ENCODE peak calls at places on chromosome 5, in seven cellular contexts. One of them, this sample, is unnamed.

GRCh38 chr5:2488593-2488992 is 262.9 kb downstream of the IRX2 start:
- DNase-seq in HCT116: no peak
- DNase-seq in WTC11: no peak
- DNase-seq in HEK293T: no peak
- DNase-seq in H1: no peak
- DNase-seq in GM12878: no peak
- DNase-seq in HepG2: no peak
- DNase-seq in this sample: no peak

GRCh38 chr5:40446910-40447309 is 232.8 kb upstream of the PTGER4 start:
- DNase-seq in HCT116: no peak
- DNase-seq in WTC11: no peak
- DNase-seq in HEK293T: no peak
- DNase-seq in H1: no peak
- DNase-seq in GM12878: no peak
- DNase-seq in HepG2: peak
- DNase-seq in this sample: no peak

GRCh38 chr5:12704955-12705354 is 800.7 kb upstream of the CTNND2 start:
- DNase-seq in HCT116: no peak
- DNase-seq in WTC11: no peak
- DNase-seq in HEK293T: no peak
- DNase-seq in H1: no peak
- DNase-seq in GM12878: no peak
- DNase-seq in HepG2: no peak
- DNase-seq in this sample: no peak

GRCh38 chr5:75055727-75056144 is 3.4 kb upstream of the GCNT4 start:
- DNase-seq in HCT116: no peak
- DNase-seq in WTC11: peak
- DNase-seq in HEK293T: no peak
- DNase-seq in H1: peak
- DNase-seq in GM12878: no peak
- DNase-seq in HepG2: peak
- DNase-seq in this sample: no peak

GRCh38 chr5:144368556-144368955 is 197.9 kb downstream of the KCTD16 start:
- DNase-seq in HCT116: no peak
- DNase-seq in WTC11: no peak
- DNase-seq in HEK293T: no peak
- DNase-seq in H1: no peak
- DNase-seq in GM12878: no peak
- DNase-seq in HepG2: no peak
- DNase-seq in this sample: no peak

GRCh38 chr5:166497705-166498104 is 1793.7 kb upstream of the WWC1 start:
- DNase-seq in HCT116: no peak
- DNase-seq in WTC11: no peak
- DNase-seq in HEK293T: no peak
- DNase-seq in H1: no peak
- DNase-seq in GM12878: no peak
- DNase-seq in HepG2: no peak
- DNase-seq in this sample: no peak

GRCh38 chr5:124274949-124275348 is 471.5 kb downstream of the ZNF608 start:
- DNase-seq in HCT116: no peak
- DNase-seq in WTC11: no peak
- DNase-seq in HEK293T: no peak
- DNase-seq in H1: no peak
- DNase-seq in GM12878: no peak
- DNase-seq in HepG2: no peak
- DNase-seq in this sample: no peak

GRCh38 chr5:140073296-140073695 is 30.2 kb upstream of the NRG2 start:
- DNase-seq in HCT116: no peak
- DNase-seq in WTC11: no peak
- DNase-seq in HEK293T: no peak
- DNase-seq in H1: no peak
- DNase-seq in GM12878: no peak
- DNase-seq in HepG2: no peak
- DNase-seq in this sample: peak

GRCh38 chr5:43711496-43711895 is 108.5 kb downstream of the NNT start:
- DNase-seq in HCT116: peak
- DNase-seq in WTC11: no peak
- DNase-seq in HEK293T: no peak
- DNase-seq in H1: no peak
- DNase-seq in GM12878: no peak
- DNase-seq in HepG2: peak
- DNase-seq in this sample: no peak

GRCh38 chr5:9066349-9066748 is 479.5 kb downstream of the SEMA5A start:
- DNase-seq in HCT116: no peak
- DNase-seq in WTC11: no peak
- DNase-seq in HEK293T: no peak
- DNase-seq in H1: no peak
- DNase-seq in GM12878: no peak
- DNase-seq in HepG2: no peak
- DNase-seq in this sample: no peak

GRCh38 chr5:131740477-131740876 is 56.3 kb downstream of the FNIP1 start:
- DNase-seq in HCT116: no peak
- DNase-seq in WTC11: no peak
- DNase-seq in HEK293T: no peak
- DNase-seq in H1: no peak
- DNase-seq in GM12878: no peak
- DNase-seq in HepG2: no peak
- DNase-seq in this sample: no peak

GRCh38 chr5:91136271-91136670 is 246.8 kb downstream of the ARRDC3 start:
- DNase-seq in HCT116: peak
- DNase-seq in WTC11: no peak
- DNase-seq in HEK293T: no peak
- DNase-seq in H1: no peak
- DNase-seq in GM12878: no peak
- DNase-seq in HepG2: no peak
- DNase-seq in this sample: no peak

GRCh38 chr5:177982072-177982727 is 13.8 kb downstream of the PROP1 start:
- DNase-seq in HCT116: peak
- DNase-seq in WTC11: peak
- DNase-seq in HEK293T: peak
- DNase-seq in H1: peak
- DNase-seq in GM12878: no peak
- DNase-seq in HepG2: peak
- DNase-seq in this sample: peak

GRCh38 chr5:123914333-123914732 is 402.4 kb downstream of the CSNK1G3 start:
- DNase-seq in HCT116: no peak
- DNase-seq in WTC11: no peak
- DNase-seq in HEK293T: no peak
- DNase-seq in H1: no peak
- DNase-seq in GM12878: no peak
- DNase-seq in HepG2: no peak
- DNase-seq in this sample: no peak

GRCh38 chr5:131328536-131329186 is 64.8 kb downstream of the CDC42SE2 start:
- DNase-seq in HCT116: peak
- DNase-seq in WTC11: no peak
- DNase-seq in HEK293T: no peak
- DNase-seq in H1: no peak
- DNase-seq in GM12878: no peak
- DNase-seq in HepG2: peak
- DNase-seq in this sample: no peak

GRCh38 chr5:140295414-140295813 is 7.5 kb downstream of the PFDN1 start:
- DNase-seq in HCT116: no peak
- DNase-seq in WTC11: no peak
- DNase-seq in HEK293T: peak
- DNase-seq in H1: no peak
- DNase-seq in GM12878: no peak
- DNase-seq in HepG2: peak
- DNase-seq in this sample: no peak

GRCh38 chr5:151699071-151699901 is 12.6 kb upstream of the SPARC start:
- DNase-seq in HCT116: no peak
- DNase-seq in WTC11: no peak
- DNase-seq in HEK293T: no peak
- DNase-seq in H1: no peak
- DNase-seq in GM12878: no peak
- DNase-seq in HepG2: peak
- DNase-seq in this sample: no peak
- TF ChIP-seq SP1 in HCT116: no peak
- TF ChIP-seq SP1 in WTC11: no peak
- TF ChIP-seq SP1 in HEK293T: no peak
- TF ChIP-seq SP1 in H1: no peak
- TF ChIP-seq SP1 in GM12878: no peak
- TF ChIP-seq SP1 in HepG2: no peak
- TF ChIP-seq SP1 in this sample: no peak

GRCh38 chr5:92518318-92518913 is 1062.6 kb downstream of the NR2F1-AS1 start:
- DNase-seq in HCT116: peak
- DNase-seq in WTC11: no peak
- DNase-seq in HEK293T: peak
- DNase-seq in H1: no peak
- DNase-seq in GM12878: peak
- DNase-seq in HepG2: peak
- DNase-seq in this sample: no peak
- TF ChIP-seq SP1 in HCT116: no peak
- TF ChIP-seq SP1 in WTC11: no peak
- TF ChIP-seq SP1 in HEK293T: no peak
- TF ChIP-seq SP1 in H1: no peak
- TF ChIP-seq SP1 in GM12878: no peak
- TF ChIP-seq SP1 in HepG2: no peak
- TF ChIP-seq SP1 in this sample: no peak

GRCh38 chr5:180330810-180331646 is 22.1 kb downstream of the GFPT2 start:
- DNase-seq in HCT116: peak
- DNase-seq in WTC11: no peak
- DNase-seq in HEK293T: no peak
- DNase-seq in H1: no peak
- DNase-seq in GM12878: no peak
- DNase-seq in HepG2: peak
- DNase-seq in this sample: peak
- TF ChIP-seq SP1 in HCT116: peak
- TF ChIP-seq SP1 in WTC11: no peak
- TF ChIP-seq SP1 in HEK293T: no peak
- TF ChIP-seq SP1 in H1: no peak
- TF ChIP-seq SP1 in GM12878: no peak
- TF ChIP-seq SP1 in HepG2: no peak
- TF ChIP-seq SP1 in this sample: no peak

DNA sequence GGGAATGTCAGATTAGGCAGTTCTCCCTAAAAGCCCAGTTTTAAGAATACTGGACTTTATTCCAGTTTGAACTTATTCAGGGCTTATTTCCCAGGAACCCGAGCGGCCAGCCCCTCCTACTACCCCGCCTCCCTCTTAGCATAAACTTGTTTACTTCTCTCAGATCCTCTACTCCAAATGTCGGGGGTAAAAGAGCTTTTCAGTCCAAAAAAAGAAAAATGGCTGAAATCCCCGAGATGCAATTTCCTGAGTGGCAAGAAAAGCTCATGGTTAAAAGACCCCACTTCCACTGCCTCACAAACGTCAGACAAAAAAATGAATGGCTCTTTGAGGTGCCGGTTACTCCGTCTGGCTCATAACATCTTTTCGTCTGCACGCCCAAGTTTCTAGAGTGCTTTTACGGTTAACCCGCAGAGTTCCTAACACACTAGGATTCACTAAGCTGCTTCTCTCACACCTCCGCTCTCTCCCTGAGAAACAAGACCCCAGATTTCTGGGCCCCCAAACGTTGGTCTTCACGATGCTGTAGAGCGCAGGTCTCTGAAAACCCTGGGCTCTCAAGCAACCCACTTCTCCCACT is 404 bp downstream of the BRD8 start:
- DNase-seq in HCT116: no peak
- DNase-seq in WTC11: no peak
- DNase-seq in HEK293T: peak
- DNase-seq in H1: no peak
- DNase-seq in GM12878: no peak
- DNase-seq in HepG2: peak
- DNase-seq in this sample: peak
- TF ChIP-seq SP1 in HCT116: no peak
- TF ChIP-seq SP1 in WTC11: no peak
- TF ChIP-seq SP1 in HEK293T: no peak
- TF ChIP-seq SP1 in H1: no peak
- TF ChIP-seq SP1 in GM12878: no peak
- TF ChIP-seq SP1 in HepG2: peak
- TF ChIP-seq SP1 in this sample: no peak

DNA sequence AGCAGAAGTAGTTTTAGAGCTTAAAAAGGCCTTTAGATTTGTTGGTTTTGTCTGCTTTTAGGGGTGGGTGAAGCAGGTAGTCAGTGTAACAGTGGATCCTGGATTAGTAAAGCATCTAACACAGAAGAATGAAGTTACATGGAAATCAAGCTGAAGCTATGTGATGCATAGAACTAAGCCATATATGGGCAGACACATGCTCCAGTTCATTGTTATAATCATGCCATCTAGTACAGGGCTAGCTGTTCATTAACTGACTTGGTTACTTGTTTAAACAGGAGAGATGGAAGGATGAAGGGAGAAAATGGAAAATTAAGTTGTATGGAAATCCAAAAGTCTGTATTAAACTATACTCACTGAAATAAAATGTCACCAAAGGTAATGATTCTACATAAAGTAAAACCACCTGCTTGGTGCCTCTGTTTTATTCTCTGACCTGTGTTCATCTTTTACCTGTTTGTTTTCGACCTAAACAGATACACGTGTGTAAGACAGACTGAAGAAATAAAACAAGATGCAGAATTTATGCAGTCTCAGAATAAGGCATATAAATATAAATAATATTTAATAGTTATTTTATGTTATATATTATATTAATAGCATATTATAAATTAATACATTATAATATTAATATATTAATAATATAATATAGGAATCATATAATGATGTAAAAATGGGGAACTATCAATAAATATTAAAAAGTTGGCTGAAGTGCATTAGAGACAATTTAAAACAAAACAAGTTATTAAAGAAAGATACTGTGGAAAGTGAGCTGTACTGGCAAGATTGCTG is 33.9 kb downstream of the MRPS30 start:
- DNase-seq in HCT116: no peak
- DNase-seq in WTC11: no peak
- DNase-seq in HEK293T: no peak
- DNase-seq in H1: no peak
- DNase-seq in GM12878: no peak
- DNase-seq in HepG2: no peak
- DNase-seq in this sample: no peak
- TF ChIP-seq SP1 in HCT116: no peak
- TF ChIP-seq SP1 in WTC11: no peak
- TF ChIP-seq SP1 in HEK293T: no peak
- TF ChIP-seq SP1 in H1: no peak
- TF ChIP-seq SP1 in GM12878: no peak
- TF ChIP-seq SP1 in HepG2: no peak
- TF ChIP-seq SP1 in this sample: no peak

This sample was measured in K562.